ENCODE peak calls at places on chromosomes 11 and 22, in seven cellular contexts. F, G, P, Y, L, I and B are unnamed samples.
A peak's percentile ranks its signal among the peaks of the same experiment; 100 is the strongest.

GRCh38 chr11:82907376-82907775 is 5.8 kb downstream of the DDIAS start:
- DNase-seq in F (no peak), G (no peak), P (no peak), Y (no peak), L (no peak), I (no peak), B (no peak)

GRCh38 chr11:112968988-112969714 is 7.9 kb downstream of the NCAM1 start:
- DNase-seq in F (peak; percentile 38), G (no peak), P (no peak), Y (no peak), L (no peak), I (no peak), B (no peak)

GRCh38 chr11:108117746-108118371 is 3.5 kb upstream of the ACAT1 start:
- DNase-seq in F (peak; percentile 63), G (no peak), P (peak; percentile 76), Y (no peak), L (peak; percentile 29), I (no peak), B (peak; percentile 64)

GRCh38 chr11:120215634-120216033 is 4.8 kb downstream of the OAF start:
- DNase-seq in F (peak; percentile 79), G (no peak), P (peak; percentile 74), Y (no peak), L (no peak), I (no peak), B (peak; percentile 46)

GRCh38 chr11:130181295-130182272 is 22.0 kb downstream of the ST14 start:
- DNase-seq in F (peak; percentile 81), G (no peak), P (peak; percentile 83), Y (peak; percentile 87), L (no peak), I (peak; percentile 81), B (peak; percentile 97)

GRCh38 chr11:7965386-7965785 is at the start of gene NLRP10:
- DNase-seq in F (peak; percentile 94), G (no peak), P (peak; percentile 95), Y (no peak), L (peak; percentile 23), I (no peak), B (no peak)

GRCh38 chr11:18705651-18706281 is 7.2 kb downstream of the TMEM86A start:
- DNase-seq in F (no peak), G (no peak), P (no peak), Y (peak; percentile 41), L (no peak), I (peak; percentile 60), B (no peak)

GRCh38 chr11:125990244-125990643 is 44.4 kb downstream of the VSIG10L2 start:
- DNase-seq in F (peak; percentile 45), G (no peak), P (peak; percentile 67), Y (no peak), L (peak; percentile 28), I (no peak), B (no peak)

GRCh38 chr11:118305726-118306125 is 1.2 kb downstream of the CD3E start:
- DNase-seq in F (no peak), G (no peak), P (no peak), Y (no peak), L (no peak), I (no peak), B (peak; percentile 51)

GRCh38 chr11:64176751-64177150 is 9.2 kb upstream of the STIP1 start:
- DNase-seq in F (no peak), G (no peak), P (no peak), Y (no peak), L (no peak), I (no peak), B (no peak)

GRCh38 chr22:32752326-32752725 is 49.2 kb upstream of the TIMP3 start:
- DNase-seq in F (peak; percentile 44), G (no peak), P (peak; percentile 63), Y (no peak), L (no peak), I (no peak), B (no peak)

GRCh38 chr11:8768625-8769333 is 86.2 kb downstream of the RPL27A start:
- DNase-seq in F (peak; percentile 96), G (no peak), P (peak; percentile 89), Y (no peak), L (no peak), I (no peak), B (peak; percentile 67)

GRCh38 chr11:121366970-121367369 is 74.4 kb downstream of the SC5D start:
- DNase-seq in F (no peak), G (no peak), P (no peak), Y (no peak), L (no peak), I (no peak), B (no peak)

GRCh38 chr11:1562469-1563148 is 9.5 kb downstream of the DUSP8 start:
- DNase-seq in F (no peak), G (no peak), P (no peak), Y (no peak), L (no peak), I (no peak), B (no peak)

GRCh38 chr11:94602430-94603372 is 35.5 kb downstream of the PIWIL4 start:
- DNase-seq in F (peak; percentile 54), G (peak; percentile 23), P (peak; percentile 86), Y (no peak), L (peak; percentile 82), I (peak; percentile 72), B (peak; percentile 95)

GRCh38 chr22:42160251-42160650 is 29.6 kb upstream of the CYP2D6 start:
- DNase-seq in F (no peak), G (no peak), P (no peak), Y (no peak), L (no peak), I (no peak), B (no peak)

GRCh38 chr11:64593156-64594105 is 2.4 kb downstream of the SLC22A12 start:
- DNase-seq in F (no peak), G (no peak), P (no peak), Y (no peak), L (no peak), I (peak; percentile 36), B (no peak)

GRCh38 chr11:111922803-111923202 is 4.1 kb downstream of the C11orf52 start:
- DNase-seq in F (peak; percentile 91), G (no peak), P (peak; percentile 89), Y (peak; percentile 51), L (no peak), I (no peak), B (no peak)

GRCh38 chr11:19955660-19956059 is 204.6 kb downstream of the DBX1 start:
- DNase-seq in F (no peak), G (no peak), P (no peak), Y (no peak), L (no peak), I (no peak), B (no peak)

GRCh38 chr22:23219787-23220484 is 39.6 kb downstream of the BCR start:
- DNase-seq in F (peak; percentile 73), G (no peak), P (peak; percentile 61), Y (peak; percentile 49), L (peak; percentile 63), I (peak; percentile 58), B (peak; percentile 40)

GRCh38 chr11:129861702-129862107 is 33.7 kb downstream of the NFRKB start:
- DNase-seq in F (peak; percentile 96), G (no peak), P (peak; percentile 96), Y (peak; percentile 61), L (peak; percentile 94), I (peak; percentile 74), B (peak; percentile 91)

GRCh38 chr11:80515097-80515496 is 1074.3 kb upstream of the TENM4 start:
- DNase-seq in F (no peak), G (no peak), P (no peak), Y (no peak), L (no peak), I (no peak), B (no peak)